ENCODE peak calls at places on chromosomes 16 and 17, in four cellular contexts. S is bronchial epithelial cell; J is activated CD4-positive, alpha-beta T cell treated with anti-CD3 and anti-CD28 coated beads, Interleukin-2, amount 50 U/mL, for 4 hours; C is cardiac muscle cell. G is an unnamed sample.

GRCh38 chr17:74432484-74433391 is 850 bp downstream of the GPRC5C start:
- DNase-seq in C (no peak), S (no peak), J (no peak), G (peak; percentile 19)

GRCh38 chr16:25633549-25633948 is 58.2 kb upstream of the HS3ST4 start:
- DNase-seq in J (no peak), S (peak; percentile 1), C (no peak), G (no peak)

GRCh38 chr17:64460955-64461354 is 12.0 kb downstream of the MILR1 start:
- DNase-seq in C (no peak), J (no peak), S (no peak), G (no peak)

GRCh38 chr17:62794666-62794971 is 13.5 kb downstream of the MARCHF10 start:
- DNase-seq in C (no peak), S (no peak), J (no peak), G (no peak)

GRCh38 chr17:64534187-64534586 is 27.4 kb downstream of the CEP95 start:
- DNase-seq in J (no peak), S (peak; percentile 10), C (no peak), G (no peak)

GRCh38 chr17:57114085-57114673 is 29.1 kb downstream of the AKAP1 start:
- DNase-seq in S (no peak), J (peak; percentile 57), C (peak; percentile 57), G (no peak)

GRCh38 chr17:41140360-41141132 is at the start of gene KRTAP4-6:
- DNase-seq in S (peak; percentile 98), J (no peak), C (no peak), G (no peak)

GRCh38 chr16:67100569-67101300 is 9.0 kb upstream of the PHAF1 start:
- DNase-seq in C (no peak), J (no peak), S (no peak), G (peak; percentile 51)

GRCh38 chr16:87801679-87802300 is 36.0 kb upstream of the KLHDC4 start:
- DNase-seq in C (no peak), J (no peak), S (no peak), G (no peak)

GRCh38 chr17:29597361-29598172 is 4.6 kb downstream of the ANKRD13B start:
- DNase-seq in C (no peak), S (no peak), J (no peak), G (peak; percentile 39)

GRCh38 chr17:81867123-81867951 is 3.8 kb downstream of the ARHGDIA start:
- DNase-seq in S (no peak), C (peak; percentile 36), J (no peak), G (peak; percentile 68)

GRCh38 chr17:14792751-14793150 is 472.4 kb downstream of the PMP22 start:
- DNase-seq in J (no peak), C (no peak), S (peak; percentile 82), G (no peak)

GRCh38 chr17:65156185-65156834 is 19.1 kb downstream of the RGS9 start:
- DNase-seq in S (no peak), C (peak; percentile 43), J (no peak), G (no peak)

GRCh38 chr16:48559462-48560211 is 50.3 kb downstream of the N4BP1 start:
- DNase-seq in S (peak; percentile 54), C (no peak), J (no peak), G (no peak)

GRCh38 chr16:8763083-8763482 is 34.4 kb downstream of the TMEM186 start:
- DNase-seq in J (no peak), C (no peak), S (no peak), G (no peak)

GRCh38 chr16:88132836-88133506 is 181.7 kb downstream of the BANP start:
- DNase-seq in J (no peak), C (no peak), S (no peak), G (no peak)

GRCh38 chr16:11980167-11980844 is 3.8 kb downstream of the SNX29 start:
- DNase-seq in C (no peak), S (no peak), J (no peak), G (no peak)

GRCh38 chr17:77285594-77286390 is 145.0 kb downstream of the SEC14L1 start:
- DNase-seq in S (peak; percentile 93), C (no peak), J (no peak), G (no peak)

GRCh38 chr17:10127819-10128375 is 70.5 kb downstream of the GAS7 start:
- DNase-seq in C (no peak), S (no peak), J (no peak), G (peak; percentile 67)

GRCh38 chr17:48472485-48473281 is 42.7 kb upstream of the SKAP1 start:
- DNase-seq in C (peak; percentile 52), J (no peak), S (peak; percentile 58), G (no peak)

GRCh38 chr17:70355185-70355584 is 185.9 kb downstream of the KCNJ2 start:
- DNase-seq in S (no peak), C (no peak), J (no peak), G (no peak)

GRCh38 chr17:74986206-74986576 is 1.2 kb upstream of the CDR2L start:
- DNase-seq in S (no peak), J (no peak), C (no peak), G (no peak)